ENCODE peak calls at places on chromosomes 5 and 9, in five cellular contexts. One of them, this sample, is unnamed.

GRCh38 chr9:114098021-114098659 is 952 bp downstream of the KIF12 start:
- DNase-seq in C1 segment of cervical spinal cord: no peak
- DNase-seq in progenitor cell of endocrine pancreas: peak; percentile 67
- DNase-seq in iPS-NIHi11: peak; percentile 92
- DNase-seq in activated naive CD8-positive, alpha-beta T cell treated with anti-CD3 and anti-CD28 coated beads for 36 hours: peak; percentile 29
- DNase-seq in this sample: peak; percentile 80

GRCh38 chr5:82106806-82107205 is 135.0 kb downstream of the ATG10 start:
- DNase-seq in activated naive CD8-positive, alpha-beta T cell treated with anti-CD3 and anti-CD28 coated beads for 36 hours: no peak
- DNase-seq in progenitor cell of endocrine pancreas: no peak
- DNase-seq in C1 segment of cervical spinal cord: no peak
- DNase-seq in iPS-NIHi11: no peak
- DNase-seq in this sample: no peak

GRCh38 chr5:1007681-1008450 is 736 bp upstream of the NKD2 start:
- DNase-seq in C1 segment of cervical spinal cord: no peak
- DNase-seq in iPS-NIHi11: no peak
- DNase-seq in activated naive CD8-positive, alpha-beta T cell treated with anti-CD3 and anti-CD28 coated beads for 36 hours: no peak
- DNase-seq in progenitor cell of endocrine pancreas: peak; percentile 8
- DNase-seq in this sample: no peak

GRCh38 chr5:34522599-34523381 is 133.3 kb upstream of the RAI14 start:
- DNase-seq in progenitor cell of endocrine pancreas: peak; percentile 45
- DNase-seq in C1 segment of cervical spinal cord: peak; percentile 38
- DNase-seq in activated naive CD8-positive, alpha-beta T cell treated with anti-CD3 and anti-CD28 coated beads for 36 hours: peak; percentile 32
- DNase-seq in iPS-NIHi11: peak; percentile 81
- DNase-seq in this sample: peak; percentile 91

GRCh38 chr5:6682239-6682638 is 31.0 kb upstream of the TENT4A start:
- DNase-seq in iPS-NIHi11: peak; percentile 52
- DNase-seq in activated naive CD8-positive, alpha-beta T cell treated with anti-CD3 and anti-CD28 coated beads for 36 hours: no peak
- DNase-seq in progenitor cell of endocrine pancreas: no peak
- DNase-seq in C1 segment of cervical spinal cord: no peak
- DNase-seq in this sample: peak; percentile 9

GRCh38 chr9:31608881-31609280 is 775.6 kb upstream of the ACO1 start:
- DNase-seq in activated naive CD8-positive, alpha-beta T cell treated with anti-CD3 and anti-CD28 coated beads for 36 hours: no peak
- DNase-seq in iPS-NIHi11: no peak
- DNase-seq in progenitor cell of endocrine pancreas: no peak
- DNase-seq in C1 segment of cervical spinal cord: no peak
- DNase-seq in this sample: no peak

GRCh38 chr9:133703571-133704399 is 34.4 kb downstream of the SARDH start:
- DNase-seq in progenitor cell of endocrine pancreas: no peak
- DNase-seq in activated naive CD8-positive, alpha-beta T cell treated with anti-CD3 and anti-CD28 coated beads for 36 hours: no peak
- DNase-seq in C1 segment of cervical spinal cord: no peak
- DNase-seq in iPS-NIHi11: no peak
- DNase-seq in this sample: no peak

GRCh38 chr9:34991833-34992375 is 2.4 kb downstream of the DNAJB5 start:
- DNase-seq in C1 segment of cervical spinal cord: peak; percentile 67
- DNase-seq in iPS-NIHi11: peak; percentile 66
- DNase-seq in progenitor cell of endocrine pancreas: peak; percentile 27
- DNase-seq in activated naive CD8-positive, alpha-beta T cell treated with anti-CD3 and anti-CD28 coated beads for 36 hours: peak; percentile 58
- DNase-seq in this sample: peak; percentile 38

GRCh38 chr5:172855597-172856292 is 21.7 kb downstream of the ERGIC1 start:
- DNase-seq in progenitor cell of endocrine pancreas: no peak
- DNase-seq in C1 segment of cervical spinal cord: no peak
- DNase-seq in activated naive CD8-positive, alpha-beta T cell treated with anti-CD3 and anti-CD28 coated beads for 36 hours: no peak
- DNase-seq in iPS-NIHi11: no peak
- DNase-seq in this sample: no peak

GRCh38 chr5:39678533-39678932 is 253.8 kb upstream of the DAB2 start:
- DNase-seq in iPS-NIHi11: no peak
- DNase-seq in C1 segment of cervical spinal cord: no peak
- DNase-seq in activated naive CD8-positive, alpha-beta T cell treated with anti-CD3 and anti-CD28 coated beads for 36 hours: no peak
- DNase-seq in progenitor cell of endocrine pancreas: no peak
- DNase-seq in this sample: no peak

This sample was measured in neural progenitor cell.